ENCODE peak calls at places on chromosomes 3 and 15, in five cellular contexts. P, E, A, B and Q are unnamed samples.
A peak's percentile ranks its signal among the peaks of the same experiment; 100 is the strongest.

GRCh38 chr3:71430941-71431552 is 152.5 kb downstream of the FOXP1 start:
- DNase-seq in P (no peak), E (peak; percentile 43), A (no peak), B (no peak), Q (no peak)

GRCh38 chr3:158313344-158313927 is 203.5 kb downstream of the RSRC1 start:
- DNase-seq in P (no peak), E (peak; percentile 6), A (peak; percentile 6), B (no peak), Q (no peak)

GRCh38 chr15:51796777-51797474 is 32.5 kb upstream of the TMOD3 start:
- DNase-seq in P (no peak), E (no peak), A (no peak), B (no peak), Q (no peak)

GRCh38 chr3:135136361-135137100 is 341.5 kb downstream of the EPHB1 start:
- DNase-seq in P (no peak), E (no peak), A (no peak), B (no peak), Q (no peak)

GRCh38 chr3:170058127-170058526 is 20.3 kb downstream of the GPR160 start:
- DNase-seq in P (peak; percentile 43), E (no peak), A (peak; percentile 19), B (no peak), Q (no peak)

GRCh38 chr3:192060160-192060783 is 599.3 kb downstream of the PYDC2 start:
- DNase-seq in P (no peak), E (peak; percentile 20), A (no peak), B (no peak), Q (no peak)

GRCh38 chr15:89828324-89829145 is 13.9 kb upstream of the ANPEP start:
- DNase-seq in P (peak; percentile 70), E (peak; percentile 72), A (no peak), B (peak; percentile 42), Q (no peak)

GRCh38 chr3:34152641-34153040 is 354.2 kb downstream of the PDCD6IP start:
- DNase-seq in P (no peak), E (no peak), A (no peak), B (no peak), Q (no peak)

GRCh38 chr15:60994842-60995495 is 234.1 kb downstream of the RORA start:
- DNase-seq in P (no peak), E (no peak), A (no peak), B (peak; percentile 24), Q (no peak)

GRCh38 chr3:118548434-118548833 is 486.2 kb downstream of the IGSF11 start:
- DNase-seq in P (no peak), E (peak; percentile 73), A (no peak), B (no peak), Q (no peak)

GRCh38 chr3:195558602-195559001 is 15.5 kb upstream of the PPP1R2 start:
- DNase-seq in P (peak; percentile 65), E (no peak), A (peak; percentile 50), B (peak; percentile 47), Q (no peak)
- TF ChIP-seq CTCF in P (peak; percentile 29), E (peak; percentile 16), A (peak; percentile 33), B (peak; percentile 34), Q (no peak)

GRCh38 chr3:132038198-132038825 is 3.5 kb upstream of the CPNE4 start:
- DNase-seq in P (no peak), E (no peak), A (no peak), B (no peak), Q (no peak)
- TF ChIP-seq CTCF in P (no peak), E (peak; percentile 58), A (no peak), B (peak; percentile 34), Q (peak; percentile 21)

DNA sequence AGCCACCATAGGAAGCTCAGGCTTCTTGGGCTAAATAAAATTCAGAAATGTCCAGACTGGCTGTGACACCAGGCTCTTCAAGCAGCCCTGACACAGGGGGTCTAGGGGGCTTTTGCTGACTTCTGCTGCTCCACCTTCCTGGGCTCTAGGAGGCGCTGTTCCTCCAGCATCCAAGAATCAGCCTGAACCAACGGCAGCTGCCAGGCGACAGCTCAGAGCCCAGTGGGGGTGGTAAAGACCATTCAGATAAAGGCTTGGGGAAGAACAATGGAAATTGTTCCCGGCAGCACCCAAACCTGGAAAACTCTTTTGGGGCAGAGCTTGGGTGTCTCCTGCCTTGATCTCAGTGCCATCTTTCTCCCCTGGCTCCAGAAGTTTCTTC is 21.6 kb upstream of the PSTPIP1 start:
- DNase-seq in P (peak; percentile 70), E (no peak), A (peak; percentile 65), B (no peak), Q (peak; percentile 84)
- TF ChIP-seq CTCF in P (peak; percentile 50), E (peak; percentile 14), A (peak; percentile 48), B (peak; percentile 25), Q (peak; percentile 67)

GRCh38 chr3:32743934-32744333 is 58.9 kb downstream of the CNOT10 start:
- DNase-seq in P (no peak), E (no peak), A (no peak), B (peak; percentile 19), Q (no peak)
- TF ChIP-seq CTCF in P (no peak), E (no peak), A (no peak), B (no peak), Q (no peak)

DNA sequence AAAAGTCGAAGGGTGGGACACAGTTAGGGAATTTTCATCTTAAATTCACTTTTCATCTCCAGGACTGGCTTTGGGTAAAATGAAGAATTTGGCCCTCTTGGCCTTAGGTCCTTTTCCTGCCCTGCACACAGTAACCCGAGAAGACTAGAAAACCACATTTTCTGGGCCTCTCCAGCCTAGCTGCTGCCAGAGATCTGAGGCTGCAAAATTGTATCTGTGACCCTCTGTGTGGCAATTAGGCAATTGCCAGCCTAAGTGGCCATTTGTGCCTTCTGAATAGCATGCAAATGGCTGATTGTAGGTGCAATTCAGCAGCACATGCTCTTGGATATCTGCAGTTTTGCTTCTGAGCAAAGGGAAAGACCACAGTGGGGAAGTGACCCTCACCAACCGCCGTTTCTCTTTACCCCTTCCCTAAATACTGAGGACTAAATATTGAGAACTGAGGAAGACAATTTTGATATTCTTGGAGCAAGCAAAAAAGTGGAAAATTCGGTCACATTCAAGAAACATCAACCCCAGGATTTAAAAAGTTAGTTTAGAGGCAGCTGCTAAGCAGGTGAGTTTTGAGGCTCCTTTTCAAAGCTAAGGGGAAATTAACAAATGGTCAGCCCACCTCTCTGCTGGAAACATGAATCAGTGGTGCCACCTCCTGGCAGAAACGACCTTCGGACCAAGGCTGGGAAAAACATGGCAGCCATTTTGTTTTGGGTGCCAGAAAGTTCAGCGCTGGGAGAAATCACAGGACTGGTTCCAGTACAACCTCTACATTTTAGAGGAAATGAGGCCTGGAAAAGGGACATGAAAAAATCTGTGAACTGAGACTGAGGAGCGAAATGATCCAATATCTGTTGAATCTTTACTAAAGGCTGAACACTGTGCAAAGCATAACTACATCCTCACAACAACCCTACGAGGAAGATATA is 56.6 kb upstream of the PRTG start:
- DNase-seq in P (no peak), E (peak; percentile 25), A (peak; percentile 8), B (peak; percentile 8), Q (peak; percentile 79)
- TF ChIP-seq CTCF in P (no peak), E (peak; percentile 68), A (no peak), B (no peak), Q (peak; percentile 51)

DNA sequence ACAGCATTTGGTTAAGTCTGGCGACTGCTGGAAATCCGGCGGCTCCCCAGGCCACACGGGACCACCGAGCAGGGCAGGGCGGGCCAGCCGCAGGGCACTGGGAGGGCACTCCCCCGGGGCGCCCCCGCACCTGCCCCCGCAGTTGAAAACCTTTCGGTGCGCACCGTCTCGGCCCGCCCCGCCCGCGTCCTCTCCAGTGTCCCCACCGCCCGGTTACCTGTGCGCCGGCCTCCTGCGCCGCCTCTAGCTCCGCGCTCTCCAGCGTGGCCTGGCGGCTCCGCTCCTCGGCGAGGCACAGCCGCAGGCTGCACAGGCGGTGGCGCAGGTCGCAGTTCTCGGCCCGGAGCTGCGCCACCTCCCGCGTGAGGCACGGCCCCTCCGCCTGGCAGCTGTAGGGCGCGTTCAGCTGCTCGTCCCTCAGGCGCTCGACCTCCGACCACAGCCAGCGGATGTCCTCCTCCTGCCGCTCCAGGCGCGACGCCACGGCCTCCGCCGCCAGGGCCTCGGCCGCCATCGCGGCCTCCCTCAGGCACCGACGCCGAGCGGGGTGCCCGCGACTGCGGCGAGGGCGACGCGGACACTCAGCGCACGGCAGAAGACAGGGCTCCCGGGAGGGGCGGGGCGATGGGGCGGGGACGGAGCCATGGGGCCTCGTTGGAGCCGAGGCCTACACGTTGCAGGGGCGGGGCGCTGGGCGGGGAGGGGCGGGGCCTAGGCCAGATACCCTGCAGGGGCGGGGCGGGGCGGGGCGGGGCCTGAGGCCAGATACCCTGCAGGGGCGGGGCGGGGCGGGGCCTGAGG is at the start of gene TARS3:
- DNase-seq in P (peak; percentile 99), E (peak; percentile 63), A (peak; percentile 99), B (peak; percentile 98), Q (peak; percentile 96)
- TF ChIP-seq CTCF in P (no peak), E (no peak), A (no peak), B (no peak), Q (no peak)

GRCh38 chr3:25861566-25861965 is 71.7 kb downstream of the OXSM start:
- DNase-seq in P (no peak), E (no peak), A (no peak), B (no peak), Q (no peak)

GRCh38 chr3:25863011-25863415 is 73.1 kb downstream of the OXSM start:
- DNase-seq in P (no peak), E (no peak), A (no peak), B (no peak), Q (no peak)

GRCh38 chr3:25863560-25863959 is 73.7 kb downstream of the OXSM start:
- DNase-seq in P (no peak), E (no peak), A (no peak), B (no peak), Q (no peak)
- TF ChIP-seq CTCF in P (no peak), E (no peak), A (no peak), B (no peak), Q (no peak)

GRCh38 chr3:132196113-132196512 is 121.1 kb upstream of the ACP3 start:
- DNase-seq in P (no peak), E (no peak), A (no peak), B (no peak), Q (no peak)
- TF ChIP-seq CTCF in P (no peak), E (no peak), A (no peak), B (no peak), Q (no peak)

DNA sequence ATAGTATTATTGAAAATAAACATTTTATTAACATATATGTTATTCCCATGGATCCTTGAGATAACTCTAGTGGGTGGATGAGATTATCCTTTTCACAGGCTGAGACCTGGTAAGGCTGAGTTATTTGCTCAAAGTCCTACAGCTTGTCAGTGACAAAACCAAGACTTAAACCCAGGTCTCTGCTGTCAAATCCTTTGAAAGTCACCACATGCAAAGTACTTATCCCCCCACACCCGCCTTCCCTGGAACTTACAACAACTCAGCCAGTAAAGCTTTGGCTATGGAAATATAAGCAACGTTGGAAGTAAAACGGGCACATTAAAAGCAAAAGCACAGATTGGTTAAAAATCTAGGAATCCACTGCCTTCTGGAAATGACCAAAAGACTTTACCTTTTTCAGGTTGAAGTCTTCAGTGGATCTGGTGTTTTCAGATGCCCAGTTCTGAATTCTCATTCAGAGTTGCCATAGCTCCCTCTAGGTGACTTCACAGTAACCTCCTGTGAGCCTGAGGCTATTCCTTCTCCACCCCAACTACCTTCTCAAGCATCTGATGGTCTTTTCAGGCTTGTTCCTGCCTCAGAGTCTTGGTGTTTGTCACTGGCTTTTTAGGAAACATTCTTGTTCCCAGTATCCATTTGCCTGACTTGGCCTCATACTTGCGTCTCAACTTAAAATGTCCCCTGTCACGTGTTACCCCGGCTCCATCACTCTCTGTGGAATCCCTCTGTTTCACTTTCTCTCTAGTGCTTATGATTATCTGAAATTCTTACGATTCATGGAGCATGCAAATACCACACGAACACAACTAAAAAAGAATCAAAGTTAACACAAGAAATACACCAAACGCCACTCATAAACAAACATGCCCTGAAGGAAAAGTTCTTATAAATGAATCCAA is 131.2 kb downstream of the MAGI1 start:
- DNase-seq in P (no peak), E (no peak), A (no peak), B (no peak), Q (no peak)
- TF ChIP-seq CTCF in P (no peak), E (no peak), A (no peak), B (no peak), Q (no peak)

GRCh38 chr15:41855121-41855941 is 16.7 kb downstream of the PLA2G4B start:
- DNase-seq in P (no peak), E (no peak), A (no peak), B (no peak), Q (no peak)
- TF ChIP-seq CTCF in P (no peak), E (no peak), A (no peak), B (no peak), Q (no peak)